ENCODE peak calls at places on chromosomes 3 and 15, in six cellular contexts. O, J, A, U, B and E are unnamed samples.
A peak's percentile ranks its signal among the peaks of the same experiment; 100 is the strongest.

GRCh38 chr3:131193671-131194291 is 167.1 kb downstream of the NEK11 start:
- DNase-seq in O (no peak), J (peak; percentile 7), A (no peak), U (no peak), B (no peak), E (no peak)

GRCh38 chr3:147185781-147186180 is 220.6 kb downstream of the ZIC4 start:
- DNase-seq in O (no peak), J (no peak), A (no peak), U (no peak), B (no peak), E (no peak)

GRCh38 chr15:90001062-90001682 is at the start of gene ZNF710:
- DNase-seq in O (no peak), J (peak; percentile 48), A (no peak), U (peak; percentile 68), B (no peak), E (peak; percentile 64)

GRCh38 chr3:9646800-9647152 is 2.5 kb upstream of the MTMR14 start:
- DNase-seq in O (no peak), J (no peak), A (no peak), U (no peak), B (no peak), E (no peak)

GRCh38 chr3:45644063-45644462 is 45.1 kb upstream of the SACM1L start:
- DNase-seq in O (no peak), J (no peak), A (no peak), U (no peak), B (no peak), E (peak; percentile 81)

GRCh38 chr15:85129881-85130280 is 148.2 kb downstream of the PDE8A start:
- DNase-seq in O (no peak), J (no peak), A (no peak), U (no peak), B (no peak), E (no peak)

GRCh38 chr3:24323272-24323671 is 171.4 kb downstream of the THRB start:
- DNase-seq in O (no peak), J (no peak), A (no peak), U (no peak), B (no peak), E (no peak)

GRCh38 chr3:80232760-80233159 is 465.0 kb upstream of the ROBO1 start:
- DNase-seq in O (no peak), J (peak; percentile 82), A (no peak), U (no peak), B (no peak), E (no peak)

GRCh38 chr3:125165189-125165947 is 47.2 kb downstream of the SLC12A8 start:
- DNase-seq in O (no peak), J (peak; percentile 28), A (no peak), U (no peak), B (no peak), E (peak; percentile 49)

GRCh38 chr3:137946341-137946973 is 63.5 kb upstream of the CLDN18 start:
- DNase-seq in O (no peak), J (peak; percentile 61), A (peak; percentile 7), U (peak; percentile 18), B (peak; percentile 33), E (peak; percentile 68)

GRCh38 chr3:136862611-136862951 is 573 bp downstream of the NCK1 start:
- DNase-seq in O (peak; percentile 12), J (peak; percentile 62), A (peak; percentile 38), U (peak; percentile 63), B (peak; percentile 37), E (peak; percentile 65)

GRCh38 chr3:162742159-162742717 is 1245.6 kb downstream of the OTOL1 start:
- DNase-seq in O (no peak), J (no peak), A (no peak), U (no peak), B (no peak), E (no peak)

GRCh38 chr15:41490355-41490754 is 3.3 kb upstream of the ITPKA start:
- DNase-seq in O (no peak), J (peak; percentile 90), A (peak; percentile 54), U (no peak), B (peak; percentile 19), E (peak; percentile 96)

GRCh38 chr3:13016083-13016725 is 57.0 kb downstream of the IQSEC1 start:
- DNase-seq in O (no peak), J (no peak), A (peak; percentile 58), U (no peak), B (peak; percentile 6), E (no peak)